ENCODE peak calls at places on chromosome 4, in four cellular contexts. Q is stimulated activated CD4-positive, alpha-beta T cell treated with anti-CD3 and anti-CD28 coated beads, Interleukin-15, amount 100 ng/mL, for 24 hours; M is CD4-positive, alpha-beta T cell; N is left ventricle myocardium superior. C is an unnamed sample.
A peak's percentile ranks its signal among the peaks of the same experiment; 100 is the strongest.

GRCh38 chr4:53716011-53716410 is 124.7 kb upstream of the LNX1 start:
- DNase-seq in Q (no peak), M (no peak), N (no peak), C (no peak)

GRCh38 chr4:80463509-80463908 is 128.0 kb downstream of the CFAP299 start:
- DNase-seq in N (no peak), M (no peak), Q (no peak), C (no peak)

GRCh38 chr4:850323-850945 is 24.5 kb upstream of the CPLX1 start:
- DNase-seq in Q (no peak), N (peak; percentile 18), M (no peak), C (no peak)

GRCh38 chr4:71261633-71262121 is 77.1 kb upstream of the SLC4A4 start:
- DNase-seq in M (no peak), N (no peak), Q (no peak), C (no peak)

GRCh38 chr4:99610605-99611172 is 36.1 kb downstream of the MTTP start:
- DNase-seq in Q (no peak), M (no peak), N (no peak), C (no peak)

GRCh38 chr4:145511913-145512522 is 30.4 kb downstream of the SMAD1 start:
- DNase-seq in Q (no peak), N (no peak), M (no peak), C (no peak)

GRCh38 chr4:29051381-29051965 is 1668.7 kb upstream of the PCDH7 start:
- DNase-seq in N (no peak), M (no peak), Q (no peak), C (no peak)

GRCh38 chr4:53478671-53479456 is 101.4 kb downstream of the FIP1L1 start:
- DNase-seq in N (no peak), Q (no peak), M (no peak), C (no peak)

GRCh38 chr4:152106113-152106763 is 345.4 kb upstream of the GATB start:
- DNase-seq in N (peak; percentile 62), Q (peak; percentile 49), M (no peak), C (no peak)

GRCh38 chr4:19842471-19842870 is 409.2 kb upstream of the SLIT2 start:
- DNase-seq in N (no peak), M (no peak), Q (no peak), C (no peak)

GRCh38 chr4:81844717-81845116 is 373.0 kb upstream of the RASGEF1B start:
- DNase-seq in N (peak; percentile 45), Q (peak; percentile 80), M (peak; percentile 65), C (peak; percentile 3)

GRCh38 chr4:16114546-16114945 is 30.7 kb upstream of the PROM1 start:
- DNase-seq in N (no peak), Q (no peak), M (no peak), C (no peak)

GRCh38 chr4:37602454-37603069 is 83.6 kb downstream of the RELL1 start:
- DNase-seq in M (no peak), N (no peak), Q (no peak), C (no peak)

GRCh38 chr4:79528241-79528706 is 120.2 kb upstream of the GK2 start:
- DNase-seq in N (no peak), M (no peak), Q (peak; percentile 18), C (no peak)

GRCh38 chr4:84877051-84877833 is 89.2 kb downstream of the WDFY3 start:
- DNase-seq in Q (no peak), N (no peak), M (no peak), C (no peak)

GRCh38 chr4:794911-795725 is 30.8 kb downstream of the CPLX1 start:
- DNase-seq in Q (peak; percentile 38), N (no peak), M (no peak), C (no peak)

GRCh38 chr4:1794809-1795303 is 1.8 kb downstream of the FGFR3 start:
- DNase-seq in M (no peak), Q (no peak), N (no peak), C (no peak)

GRCh38 chr4:26218677-26219181 is 102.1 kb upstream of the RBPJ start:
- DNase-seq in Q (no peak), M (no peak), N (no peak), C (no peak)

GRCh38 chr4:70712604-70713452 is 8.9 kb upstream of the RUFY3 start:
- DNase-seq in Q (no peak), N (no peak), M (no peak), C (no peak)

GRCh38 chr4:16505726-16506125 is 279.5 kb upstream of the TAPT1 start:
- DNase-seq in M (no peak), Q (no peak), N (no peak), C (no peak)

GRCh38 chr4:142405021-142405991 is 440.8 kb downstream of the INPP4B start:
- DNase-seq in Q (peak; percentile 65), M (peak; percentile 54), N (peak; percentile 44), C (peak; percentile 30)

GRCh38 chr4:142036795-142037583 is 400.6 kb downstream of the IL15 start:
- DNase-seq in N (no peak), M (no peak), Q (no peak), C (no peak)

GRCh38 chr4:121633642-121634041 is 63.1 kb downstream of the ANXA5 start:
- DNase-seq in N (no peak), Q (no peak), M (no peak), C (no peak)

GRCh38 chr4:122583906-122584305 is 37.0 kb downstream of the IL21 start:
- DNase-seq in N (no peak), M (no peak), Q (no peak), C (no peak)

GRCh38 chr4:176988226-176988625 is 195.5 kb upstream of the VEGFC start:
- DNase-seq in Q (no peak), M (no peak), N (no peak), C (no peak)

GRCh38 chr4:337932-338758 is 531 bp downstream of the ZNF141 start:
- DNase-seq in N (peak; percentile 65), M (peak; percentile 56), Q (peak; percentile 71), C (no peak)

GRCh38 chr4:82786004-82786400 is 12.6 kb downstream of the SCD5 start:
- DNase-seq in N (no peak), M (no peak), Q (no peak), C (no peak)

GRCh38 chr4:26762650-26763049 is 98.0 kb upstream of the STIM2 start:
- DNase-seq in M (no peak), N (no peak), Q (no peak), C (no peak)

GRCh38 chr4:52015366-52015765 is 4.8 kb downstream of the LRRC66 start:
- DNase-seq in M (no peak), N (no peak), Q (no peak), C (no peak)

GRCh38 chr4:118967393-118967792 is 78.7 kb downstream of the SYNPO2 start:
- DNase-seq in M (no peak), Q (no peak), N (no peak), C (no peak)

GRCh38 chr4:37604464-37604863 is 81.7 kb downstream of the RELL1 start:
- DNase-seq in Q (no peak), N (no peak), M (no peak), C (no peak)

GRCh38 chr4:112167790-112168189 is 22.5 kb downstream of the FAM241A start:
- DNase-seq in N (no peak), M (no peak), Q (peak; percentile 10), C (no peak)

GRCh38 chr4:8144359-8144758 is 14.3 kb downstream of the ABLIM2 start:
- DNase-seq in Q (no peak), M (no peak), N (peak; percentile 55), C (no peak)

GRCh38 chr4:40672528-40673522 is 43.2 kb upstream of the RBM47 start:
- DNase-seq in M (no peak), Q (peak; percentile 60), N (no peak), C (peak; percentile 29)

GRCh38 chr4:185538806-185539205 is 3.5 kb upstream of the PDLIM3 start:
- DNase-seq in Q (no peak), M (no peak), N (no peak), C (no peak)

GRCh38 chr4:156732634-156733033 is 239.0 kb downstream of the PDGFC start:
- DNase-seq in Q (no peak), M (no peak), N (no peak), C (no peak)

GRCh38 chr4:24032371-24032989 is 142.6 kb upstream of the PPARGC1A start:
- DNase-seq in M (no peak), N (no peak), Q (no peak), C (no peak)

C was measured in NK-92 treated with Interleukin-12 subunit alpha and Interleukin-12 subunit beta, amount 100 ng/mL, for 24 hours.